ENCODE peak calls at places on chromosomes 2 and 18, in eight cellular contexts. N is WTC11; R is IMR-90; X is RKO; G is activated naive CD8-positive, alpha-beta T cell treated with anti-CD3 and anti-CD28 coated beads for 36 hours; J is AG08396; C is MV-4-11; B is neuronal stem cell. A is an unnamed sample.
A peak's percentile ranks its signal among the peaks of the same experiment; 100 is the strongest.

GRCh38 chr2:200253631-200254030 is 52.9 kb upstream of the SPATS2L start:
- DNase-seq in N (no peak), R (peak; percentile 78), X (no peak), G (no peak), J (peak; percentile 12), C (no peak), B (no peak), A (peak; percentile 11)

GRCh38 chr2:56184500-56184996 is 758 bp downstream of the CCDC85A start:
- DNase-seq in N (peak; percentile 50), R (no peak), X (no peak), G (peak; percentile 5), J (peak; percentile 20), C (no peak), B (peak; percentile 43), A (peak; percentile 25)

GRCh38 chr2:228728961-228729360 is 542.1 kb downstream of the PID1 start:
- DNase-seq in N (no peak), R (no peak), X (no peak), G (no peak), J (no peak), C (no peak), B (no peak), A (peak; percentile 25)

GRCh38 chr2:132645176-132645575 is 24.8 kb downstream of the LYPD1 start:
- DNase-seq in N (no peak), R (no peak), X (no peak), G (no peak), J (no peak), C (no peak), B (no peak), A (no peak)

GRCh38 chr18:36130039-36130831 is 536 bp downstream of the ELP2 start:
- DNase-seq in N (no peak), R (peak; percentile 10), X (peak; percentile 22), G (no peak), J (peak; percentile 24), C (no peak), B (peak; percentile 0), A (no peak)

GRCh38 chr2:85276571-85277121 is 51.1 kb downstream of the TGOLN2 start:
- DNase-seq in N (no peak), R (no peak), X (no peak), G (no peak), J (no peak), C (no peak), B (no peak), A (no peak)

GRCh38 chr2:199207011-199207410 is 250.7 kb downstream of the SATB2 start:
- DNase-seq in N (no peak), R (no peak), X (no peak), G (no peak), J (no peak), C (no peak), B (no peak), A (no peak)

GRCh38 chr18:366466-367053 is 98.7 kb upstream of the THOC1 start:
- DNase-seq in N (peak; percentile 18), R (no peak), X (no peak), G (no peak), J (no peak), C (no peak), B (no peak), A (no peak)

GRCh38 chr2:197838036-197838435 is 33.6 kb downstream of the PLCL1 start:
- DNase-seq in N (no peak), R (peak; percentile 36), X (no peak), G (no peak), J (peak; percentile 26), C (peak; percentile 74), B (no peak), A (peak; percentile 26)

GRCh38 chr2:80459028-80459427 is 154.5 kb upstream of the LRRTM1 start:
- DNase-seq in N (no peak), R (no peak), X (no peak), G (no peak), J (no peak), C (no peak), B (no peak), A (no peak)

GRCh38 chr2:165825041-165825440 is 31.0 kb upstream of the GALNT3 start:
- DNase-seq in N (no peak), R (peak; percentile 44), X (no peak), G (no peak), J (no peak), C (no peak), B (no peak), A (peak; percentile 77)

GRCh38 chr2:203583696-203584095 is 48.6 kb upstream of the RAPH1 start:
- DNase-seq in N (no peak), R (peak; percentile 76), X (peak; percentile 43), G (peak; percentile 40), J (peak; percentile 35), C (peak; percentile 40), B (no peak), A (peak; percentile 92)

GRCh38 chr2:33275689-33276444 is 200.6 kb upstream of the RASGRP3 start:
- DNase-seq in N (no peak), R (peak; percentile 96), X (peak; percentile 97), G (no peak), J (peak; percentile 61), C (peak; percentile 64), B (no peak), A (peak; percentile 98)

GRCh38 chr2:156935611-156936010 is 321.9 kb upstream of the GALNT5 start:
- DNase-seq in N (no peak), R (no peak), X (no peak), G (no peak), J (no peak), C (no peak), B (no peak), A (peak; percentile 66)

GRCh38 chr2:45765007-45765767 is 113.7 kb downstream of the PRKCE start:
- DNase-seq in N (no peak), R (no peak), X (no peak), G (no peak), J (no peak), C (peak; percentile 93), B (no peak), A (no peak)

GRCh38 chr18:13943338-13943737 is 28.0 kb upstream of the MC2R start:
- DNase-seq in N (no peak), R (no peak), X (no peak), G (no peak), J (no peak), C (no peak), B (no peak), A (no peak)

GRCh38 chr18:23871410-23871809 is 143.1 kb upstream of the TTC39C start:
- DNase-seq in N (no peak), R (no peak), X (no peak), G (peak; percentile 55), J (no peak), C (no peak), B (no peak), A (peak; percentile 42)

GRCh38 chr2:219570194-219570923 is 980 bp downstream of the OBSL1 start:
- DNase-seq in N (peak; percentile 44), R (peak; percentile 19), X (peak; percentile 22), G (peak; percentile 26), J (peak; percentile 84), C (no peak), B (peak; percentile 39), A (peak; percentile 8)

GRCh38 chr2:1156526-1156925 is 205.9 kb downstream of the SNTG2 start:
- DNase-seq in N (no peak), R (no peak), X (no peak), G (no peak), J (no peak), C (no peak), B (no peak), A (no peak)

GRCh38 chr2:177385151-177385550 is 7.4 kb upstream of the AGPS start:
- DNase-seq in N (no peak), R (no peak), X (no peak), G (no peak), J (no peak), C (no peak), B (no peak), A (no peak)

GRCh38 chr2:2575870-2576386 is 244.9 kb upstream of the MYT1L start:
- DNase-seq in N (no peak), R (no peak), X (no peak), G (no peak), J (no peak), C (no peak), B (no peak), A (no peak)

GRCh38 chr18:9642799-9643445 is 28.6 kb upstream of the PPP4R1 start:
- DNase-seq in N (no peak), R (no peak), X (no peak), G (no peak), J (no peak), C (no peak), B (no peak), A (peak; percentile 26)

GRCh38 chr18:13576598-13576997 is 149.8 kb downstream of the FAM210A start:
- DNase-seq in N (no peak), R (no peak), X (no peak), G (no peak), J (no peak), C (no peak), B (no peak), A (no peak)

GRCh38 chr18:80191264-80191663 is 56.0 kb downstream of the PARD6G start:
- DNase-seq in N (no peak), R (no peak), X (no peak), G (no peak), J (no peak), C (no peak), B (no peak), A (no peak)

GRCh38 chr18:24446953-24447537 is 13.4 kb upstream of the HRH4 start:
- DNase-seq in N (no peak), R (no peak), X (peak; percentile 35), G (no peak), J (no peak), C (peak; percentile 18), B (no peak), A (no peak)

GRCh38 chr18:76524900-76525698 is 30.1 kb upstream of the ZNF516 start:
- DNase-seq in N (no peak), R (peak; percentile 68), X (no peak), G (no peak), J (peak; percentile 81), C (no peak), B (peak; percentile 72), A (peak; percentile 56)

GRCh38 chr2:44456946-44457345 is 95.2 kb downstream of the CAMKMT start:
- DNase-seq in N (no peak), R (no peak), X (no peak), G (no peak), J (no peak), C (no peak), B (no peak), A (no peak)

GRCh38 chr18:27685807-27686412 is 491.0 kb downstream of the CDH2 start:
- DNase-seq in N (peak; percentile 32), R (peak; percentile 39), X (peak; percentile 38), G (no peak), J (peak; percentile 25), C (peak; percentile 23), B (no peak), A (peak; percentile 29)

GRCh38 chr2:25664531-25665307 is 8.7 kb downstream of the DTNB start:
- DNase-seq in N (peak; percentile 69), R (peak; percentile 74), X (no peak), G (peak; percentile 14), J (peak; percentile 72), C (peak; percentile 51), B (peak; percentile 60), A (peak; percentile 41)

GRCh38 chr2:20617081-20617575 is 33.8 kb downstream of the HS1BP3 start:
- DNase-seq in N (peak; percentile 57), R (no peak), X (no peak), G (no peak), J (no peak), C (no peak), B (no peak), A (no peak)

GRCh38 chr2:241522477-241522876 is 14.1 kb upstream of the STK25 start:
- DNase-seq in N (no peak), R (no peak), X (no peak), G (no peak), J (no peak), C (no peak), B (no peak), A (no peak)

GRCh38 chr2:30358822-30359221 is 88.2 kb upstream of the LCLAT1 start:
- DNase-seq in N (no peak), R (peak; percentile 43), X (no peak), G (no peak), J (no peak), C (no peak), B (no peak), A (no peak)

GRCh38 chr2:119283873-119284331 is 60.3 kb downstream of the STEAP3 start:
- DNase-seq in N (no peak), R (peak; percentile 80), X (peak; percentile 92), G (no peak), J (peak; percentile 91), C (peak; percentile 96), B (no peak), A (peak; percentile 89)

A was measured in astrocyte.